ENCODE peak calls at places on chromosome 5, in seven cellular contexts. M is HepG2, I is HEK293T, Q is WTC11, R is H1, S is K562, E is GM12878. V is an unnamed sample.

GRCh38 chr5:68420476-68421344 is 205.2 kb downstream of the PIK3R1 start:
- DNase-seq in Q (no peak), I (no peak), E (no peak), R (no peak), M (no peak), S (peak), V (no peak)

GRCh38 chr5:103393131-103393754 is 134.7 kb downstream of the MACIR start:
- DNase-seq in Q (no peak), R (no peak), E (peak), M (no peak), S (no peak), I (no peak), V (no peak)

GRCh38 chr5:172954751-172955159 is 4.5 kb upstream of the RPL26L1 start:
- DNase-seq in Q (no peak), I (no peak), M (no peak), E (no peak), R (no peak), S (no peak), V (no peak)

GRCh38 chr5:172411423-172412111 is 42.8 kb downstream of the SH3PXD2B start:
- DNase-seq in S (no peak), M (no peak), Q (no peak), I (no peak), E (no peak), R (no peak), V (no peak)

GRCh38 chr5:95281211-95281610 is 3.7 kb downstream of the MCTP1 start:
- DNase-seq in E (no peak), S (no peak), I (no peak), M (no peak), Q (peak), R (no peak), V (peak)

GRCh38 chr5:118009761-118010297 is 978.5 kb downstream of the DTWD2 start:
- DNase-seq in S (no peak), I (no peak), R (no peak), M (no peak), E (no peak), Q (no peak), V (no peak)

GRCh38 chr5:6682239-6682638 is 31.0 kb upstream of the TENT4A start:
- DNase-seq in E (no peak), S (peak), Q (peak), M (no peak), I (no peak), R (no peak), V (no peak)

GRCh38 chr5:112570708-112571448 is 151.8 kb upstream of the EPB41L4A start:
- DNase-seq in R (no peak), Q (no peak), M (no peak), S (no peak), I (no peak), E (no peak), V (no peak)

GRCh38 chr5:124997186-124997893 is 250.9 kb upstream of the ZNF608 start:
- DNase-seq in E (no peak), Q (no peak), M (no peak), I (no peak), R (no peak), S (no peak), V (no peak)

GRCh38 chr5:103036601-103037000 is 83.3 kb downstream of the GIN1 start:
- DNase-seq in Q (no peak), M (no peak), E (no peak), R (no peak), S (no peak), I (no peak), V (no peak)

GRCh38 chr5:122162100-122162499 is 32.8 kb downstream of the ZNF474 start:
- DNase-seq in S (no peak), Q (no peak), E (no peak), M (no peak), I (no peak), R (no peak), V (no peak)

GRCh38 chr5:132526290-132526973 is 16.9 kb downstream of the IL5 start:
- DNase-seq in R (peak), Q (peak), E (peak), I (peak), M (peak), S (peak), V (peak)

GRCh38 chr5:76732405-76733048 is 16.6 kb downstream of the F2R start:
- DNase-seq in S (no peak), M (no peak), E (no peak), Q (no peak), I (no peak), R (no peak), V (no peak)

GRCh38 chr5:90562331-90562730 is 3.7 kb downstream of the ADGRV1 start:
- DNase-seq in S (no peak), R (no peak), E (no peak), I (no peak), M (no peak), Q (no peak), V (no peak)

GRCh38 chr5:67012241-67012640 is 184.4 kb downstream of the CD180 start:
- DNase-seq in Q (no peak), R (no peak), M (no peak), S (no peak), I (no peak), E (no peak), V (no peak)

GRCh38 chr5:180628211-180628610 is 21.2 kb downstream of the FLT4 start:
- DNase-seq in S (no peak), Q (no peak), E (no peak), I (no peak), R (no peak), M (no peak), V (no peak)

GRCh38 chr5:142357469-142358090 is 32.8 kb upstream of the SPRY4 start:
- DNase-seq in I (no peak), E (no peak), S (no peak), R (no peak), Q (no peak), M (no peak), V (no peak)

GRCh38 chr5:108670591-108671335 is 76.9 kb upstream of the FER start:
- DNase-seq in Q (no peak), R (no peak), I (no peak), E (no peak), M (no peak), S (no peak), V (no peak)

GRCh38 chr5:135494196-135494595 is 41.6 kb downstream of the NEUROG1 start:
- DNase-seq in S (no peak), M (no peak), I (no peak), E (no peak), R (no peak), Q (no peak), V (no peak)

GRCh38 chr5:106827061-106827460 is 843.7 kb downstream of the EFNA5 start:
- DNase-seq in Q (no peak), I (no peak), E (no peak), M (no peak), R (no peak), S (no peak), V (no peak)

GRCh38 chr5:86716121-86716520 is 98.4 kb downstream of the COX7C start:
- DNase-seq in M (no peak), S (no peak), I (no peak), Q (no peak), R (no peak), E (no peak), V (no peak)

GRCh38 chr5:80181618-80182211 is 74.1 kb downstream of the SERINC5 start:
- DNase-seq in S (no peak), M (peak), I (no peak), R (no peak), E (no peak), Q (no peak), V (peak)

GRCh38 chr5:132429451-132430440 is 60.2 kb downstream of the SLC22A5 start:
- DNase-seq in Q (no peak), S (no peak), R (no peak), E (no peak), M (peak), I (no peak), V (no peak)

GRCh38 chr5:102295534-102296228 is 403 bp downstream of the SLCO4C1 start:
- DNase-seq in E (no peak), I (peak), R (peak), Q (peak), M (no peak), S (no peak), V (no peak)

GRCh38 chr5:157303667-157304327 is 37.9 kb downstream of the CYFIP2 start:
- DNase-seq in E (no peak), Q (peak), I (peak), M (no peak), S (peak), R (peak), V (no peak)

GRCh38 chr5:142621227-142621626 is 64.7 kb downstream of the FGF1 start:
- DNase-seq in M (no peak), R (no peak), Q (no peak), I (no peak), E (no peak), S (no peak), V (no peak)

GRCh38 chr5:137073192-137073591 is 425.9 kb downstream of the SPOCK1 start:
- DNase-seq in Q (no peak), M (no peak), R (no peak), I (no peak), S (no peak), E (no peak), V (no peak)

GRCh38 chr5:137070521-137070920 is 428.6 kb downstream of the SPOCK1 start:
- DNase-seq in R (no peak), M (no peak), I (no peak), S (no peak), Q (no peak), E (no peak), V (no peak)

GRCh38 chr5:137071941-137072340 is 427.2 kb downstream of the SPOCK1 start:
- DNase-seq in M (no peak), Q (no peak), I (no peak), R (no peak), E (no peak), S (no peak), V (no peak)

GRCh38 chr5:137071526-137071925 is 427.6 kb downstream of the SPOCK1 start:
- DNase-seq in Q (no peak), M (no peak), I (no peak), S (no peak), R (no peak), E (no peak), V (no peak)

DNA sequence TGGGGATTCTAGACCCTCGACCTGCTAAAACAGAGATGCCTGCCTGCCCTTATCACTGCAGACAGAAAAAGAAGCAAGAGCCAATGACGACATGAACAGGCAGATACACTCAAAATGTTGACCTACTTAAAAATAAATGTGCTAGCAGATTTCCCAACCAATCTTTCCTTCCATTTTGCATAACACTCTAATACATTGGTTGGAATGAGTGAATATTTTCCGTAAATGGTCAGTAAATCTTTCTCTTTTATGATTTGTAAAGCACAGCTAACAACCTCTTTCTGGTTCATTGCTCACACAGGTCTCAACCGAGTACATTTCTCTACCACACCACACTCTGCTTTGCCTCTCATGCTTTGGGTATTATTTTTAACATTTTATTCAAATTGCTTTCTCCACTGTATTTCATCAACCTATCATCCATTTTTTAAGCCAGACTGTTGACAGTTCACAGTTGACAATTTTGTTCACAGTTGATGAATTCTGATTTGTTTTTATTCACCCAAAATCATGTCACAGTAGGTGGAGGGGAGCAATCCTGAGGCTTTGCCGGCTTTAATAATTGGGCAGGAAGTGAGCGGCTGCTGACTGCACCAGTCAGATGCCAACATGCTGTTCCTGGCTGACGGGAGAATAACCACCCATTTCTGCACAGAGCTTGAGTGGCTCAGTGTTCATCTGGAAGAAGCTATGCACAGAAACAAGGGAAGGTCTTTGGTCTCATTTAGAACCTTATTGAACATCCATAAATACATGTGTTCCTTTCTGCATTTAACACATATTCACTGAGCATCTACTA is 426.6 kb downstream of the SPOCK1 start:
- DNase-seq in Q (no peak), R (no peak), M (no peak), I (no peak), E (no peak), S (no peak), V (no peak)
- TF ChIP-seq SP1 in Q (no peak), R (no peak), M (no peak), I (no peak), E (no peak), S (no peak), V (no peak)

GRCh38 chr5:119852140-119852539 is 222.8 kb downstream of the FAM170A start:
- DNase-seq in M (peak), E (no peak), R (no peak), Q (no peak), S (no peak), I (no peak), V (no peak)
- TF ChIP-seq SP1 in M (no peak), E (no peak), R (no peak), Q (no peak), S (no peak), I (no peak), V (no peak)

GRCh38 chr5:149381986-149382338 is 2.9 kb upstream of the IL17B start:
- DNase-seq in S (peak), I (peak), Q (peak), R (peak), E (no peak), M (peak), V (peak)
- TF ChIP-seq SP1 in S (no peak), I (no peak), Q (no peak), R (no peak), E (no peak), M (no peak), V (no peak)

DNA sequence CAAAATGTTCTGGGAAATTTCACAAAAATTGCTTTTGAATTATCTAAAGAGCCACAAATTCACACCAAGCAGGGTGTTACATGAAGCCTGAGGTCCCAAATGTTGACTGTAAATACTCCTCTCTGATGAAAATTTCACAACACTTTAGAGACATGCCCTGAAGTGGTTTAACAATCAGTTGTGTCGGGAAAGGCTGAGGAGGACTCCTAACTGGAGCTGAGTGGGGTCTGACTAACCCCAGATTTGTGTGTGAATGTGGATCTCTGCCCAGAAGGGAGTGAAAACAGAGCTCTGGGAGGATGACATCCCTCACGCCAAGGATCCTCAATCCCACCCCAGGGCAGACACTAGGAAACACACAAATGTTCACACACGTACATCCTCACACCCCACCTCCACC is 31.0 kb upstream of the GRXCR2 start:
- DNase-seq in I (no peak), Q (no peak), S (no peak), E (no peak), M (no peak), R (no peak), V (no peak)
- TF ChIP-seq SP1 in I (no peak), Q (no peak), S (no peak), E (no peak), M (no peak), R (no peak), V (no peak)

GRCh38 chr5:84450617-84451414 is 66.1 kb upstream of the EDIL3 start:
- DNase-seq in Q (no peak), I (no peak), S (no peak), R (no peak), E (no peak), M (no peak), V (no peak)
- TF ChIP-seq SP1 in Q (no peak), I (no peak), S (no peak), R (no peak), E (no peak), M (no peak), V (no peak)

DNA sequence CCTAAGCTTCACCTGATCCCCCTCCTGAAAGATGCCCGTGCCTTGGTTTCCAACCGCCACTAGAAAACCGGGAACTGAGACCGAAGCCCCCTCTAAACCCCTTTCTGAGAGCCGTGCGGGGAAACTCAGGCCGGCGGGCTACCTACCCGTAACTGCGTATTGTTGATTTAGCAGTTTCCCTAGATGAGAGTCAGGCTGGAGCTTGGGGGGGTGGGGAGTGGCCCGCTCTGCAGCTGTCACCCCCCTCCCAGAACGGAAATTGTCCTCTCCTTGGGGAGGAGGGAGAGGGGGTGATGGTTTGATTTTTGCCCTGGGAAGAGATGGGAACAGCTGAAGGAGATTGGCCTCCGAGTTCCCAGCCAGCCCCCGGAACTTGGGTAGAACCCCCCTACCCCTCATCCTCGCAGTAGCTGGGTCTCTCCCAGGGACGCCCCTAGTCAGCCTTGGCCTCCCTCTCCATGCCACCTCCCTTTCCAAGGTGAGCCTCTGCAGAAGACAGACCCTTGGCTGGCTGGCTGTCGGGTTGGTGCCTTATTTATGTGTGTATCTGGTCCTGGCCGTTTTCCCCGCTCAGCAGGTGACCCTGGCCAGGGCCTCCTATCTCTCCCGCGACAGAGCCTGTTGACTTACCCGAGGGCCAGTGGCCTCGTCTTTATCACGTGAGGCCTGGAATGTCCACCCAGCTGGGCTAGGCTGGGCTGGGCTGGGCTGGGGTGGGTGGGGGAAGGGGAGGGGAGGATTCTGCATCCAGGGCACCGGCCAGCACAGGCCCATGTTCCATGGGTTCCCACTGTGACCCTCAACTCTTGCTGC is 2.7 kb downstream of the CXXC5 start:
- DNase-seq in R (no peak), I (no peak), E (no peak), M (peak), Q (peak), S (peak), V (no peak)
- TF ChIP-seq SP1 in R (no peak), I (no peak), E (no peak), M (no peak), Q (no peak), S (peak), V (no peak)

GRCh38 chr5:120576588-120576987 is 112.5 kb downstream of the PRR16 start:
- DNase-seq in Q (no peak), S (no peak), M (no peak), I (no peak), E (no peak), R (no peak), V (no peak)
- TF ChIP-seq SP1 in Q (no peak), S (no peak), M (no peak), I (no peak), E (no peak), R (no peak), V (no peak)